ENCODE peak calls at places on chromosomes 16 and 17, in four cellular contexts. T, D, G and E are unnamed samples.

GRCh38 chr17:65987988-65988387 is 203.9 kb downstream of the CEP112 start:
- DNase-seq in T (no peak), D (no peak), G (no peak), E (peak; percentile 26)

GRCh38 chr17:60371818-60372510 is 20.0 kb downstream of the USP32 start:
- DNase-seq in T (no peak), D (no peak), G (no peak), E (no peak)

GRCh38 chr17:67443931-67444597 is 67.0 kb downstream of the PITPNC1 start:
- DNase-seq in T (peak; percentile 80), D (no peak), G (no peak), E (peak; percentile 87)

GRCh38 chr16:84844049-84844350 is 24.2 kb downstream of the CRISPLD2 start:
- DNase-seq in T (peak; percentile 93), D (no peak), G (peak; percentile 55), E (peak; percentile 46)

GRCh38 chr16:58098207-58099096 is 30.7 kb downstream of the CFAP20 start:
- DNase-seq in T (peak; percentile 54), D (no peak), G (no peak), E (peak; percentile 67)

GRCh38 chr16:67713647-67714273 is 5.4 kb downstream of the GFOD2 start:
- DNase-seq in T (no peak), D (no peak), G (no peak), E (no peak)

GRCh38 chr16:76335187-76335974 is 58.2 kb downstream of the CNTNAP4 start:
- DNase-seq in T (no peak), D (no peak), G (no peak), E (no peak)

GRCh38 chr17:71163121-71163812 is 957.6 kb upstream of the SOX9 start:
- DNase-seq in T (no peak), D (no peak), G (peak; percentile 53), E (no peak)

GRCh38 chr17:13160281-13160680 is 142.5 kb upstream of the ELAC2 start:
- DNase-seq in T (no peak), D (no peak), G (no peak), E (peak; percentile 37)

GRCh38 chr17:3845361-3845753 is 689 bp downstream of the NCBP3 start:
- DNase-seq in T (no peak), D (peak; percentile 28), G (no peak), E (peak; percentile 15)

GRCh38 chr17:72004476-72005331 is 116.1 kb upstream of the SOX9 start:
- DNase-seq in T (no peak), D (no peak), G (no peak), E (peak; percentile 51)

GRCh38 chr17:70345061-70345460 is 175.7 kb downstream of the KCNJ2 start:
- DNase-seq in T (no peak), D (no peak), G (no peak), E (no peak)

GRCh38 chr17:18377437-18378204 is at the start of gene EVPLL:
- DNase-seq in T (peak; percentile 70), D (peak; percentile 17), G (no peak), E (peak; percentile 30)

GRCh38 chr17:44736551-44737240 is 22.1 kb upstream of the ADAM11 start:
- DNase-seq in T (no peak), D (no peak), G (no peak), E (no peak)

GRCh38 chr17:21096874-21097273 is 29.9 kb upstream of the DHRS7B start:
- DNase-seq in T (no peak), D (no peak), G (no peak), E (no peak)
- H3K4me3 ChIP-seq in T (no peak overlapping the region), D (no peak overlapping the region), G (no peak overlapping the region), E (no peak overlapping the region)

DNA sequence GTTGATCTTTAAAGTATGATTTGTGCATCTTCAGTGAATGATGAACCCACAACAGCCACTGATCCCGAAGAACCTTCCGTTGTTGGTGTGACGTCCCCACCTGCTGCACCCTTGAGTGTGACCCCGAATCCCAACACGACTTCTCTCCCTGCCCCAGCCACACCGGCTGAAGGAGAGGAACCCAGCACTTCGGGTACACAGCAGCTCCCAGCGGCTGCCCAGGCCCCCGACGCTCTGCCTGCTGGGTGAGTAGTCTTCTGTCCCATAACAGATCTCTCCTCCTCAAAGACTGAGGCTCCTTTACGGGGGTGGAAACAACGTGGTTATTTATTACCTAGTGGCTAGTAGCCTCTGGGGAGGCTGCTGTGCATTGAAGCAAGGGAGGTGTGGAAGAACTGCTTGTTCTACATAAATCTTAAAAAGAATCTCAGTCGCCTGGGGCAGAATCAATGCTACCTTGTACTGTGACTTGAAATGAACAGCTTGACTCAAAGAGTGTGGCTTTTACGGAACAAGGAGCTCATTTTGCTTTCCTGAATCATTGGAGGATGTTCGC is 63.1 kb upstream of the CLEC18A start:
- DNase-seq in T (no peak), D (no peak), G (no peak), E (no peak)
- H3K4me3 ChIP-seq in T (no peak overlapping the region), D (no peak overlapping the region), G (no peak overlapping the region), E (no peak overlapping the region)

DNA sequence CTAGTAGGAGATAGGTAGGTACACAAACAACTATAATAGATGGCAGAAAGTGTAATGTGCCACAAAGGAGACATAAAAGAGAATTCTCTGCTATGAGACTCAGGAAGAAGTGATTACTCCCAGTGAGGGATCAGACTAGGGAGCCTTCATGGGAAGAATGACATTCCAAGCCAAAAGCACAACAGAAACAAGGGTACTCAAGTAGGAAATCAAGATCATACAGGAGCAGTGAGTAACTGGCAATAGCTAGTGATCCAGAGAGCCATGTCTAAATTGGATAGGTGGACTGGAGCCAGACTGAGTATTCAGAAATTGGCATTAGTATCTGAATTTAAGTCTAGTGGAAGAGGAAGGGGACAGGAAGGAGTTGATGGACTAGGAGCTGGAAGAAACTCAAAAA is 10.7 kb downstream of the RFFL start:
- DNase-seq in T (no peak), D (no peak), G (no peak), E (no peak)
- H3K4me3 ChIP-seq in T (no peak overlapping the region), D (no peak overlapping the region), G (no peak overlapping the region), E (no peak overlapping the region)

GRCh38 chr16:17743158-17743557 is 272.4 kb upstream of the XYLT1 start:
- DNase-seq in T (no peak), D (no peak), G (no peak), E (no peak)

GRCh38 chr16:17747357-17747756 is 276.6 kb upstream of the XYLT1 start:
- DNase-seq in T (no peak), D (no peak), G (no peak), E (no peak)

GRCh38 chr16:17743578-17743977 is 272.8 kb upstream of the XYLT1 start:
- DNase-seq in T (no peak), D (no peak), G (no peak), E (no peak)

GRCh38 chr16:17748005-17748719 is 277.4 kb upstream of the XYLT1 start:
- DNase-seq in T (no peak), D (no peak), G (no peak), E (no peak)

GRCh38 chr16:17744903-17745581 is 274.3 kb upstream of the XYLT1 start:
- DNase-seq in T (no peak), D (no peak), G (no peak), E (no peak)
- H3K4me3 ChIP-seq in T (peak overlapping the region; percentile 49), D (no peak overlapping the region), G (no peak overlapping the region), E (no peak overlapping the region)

DNA sequence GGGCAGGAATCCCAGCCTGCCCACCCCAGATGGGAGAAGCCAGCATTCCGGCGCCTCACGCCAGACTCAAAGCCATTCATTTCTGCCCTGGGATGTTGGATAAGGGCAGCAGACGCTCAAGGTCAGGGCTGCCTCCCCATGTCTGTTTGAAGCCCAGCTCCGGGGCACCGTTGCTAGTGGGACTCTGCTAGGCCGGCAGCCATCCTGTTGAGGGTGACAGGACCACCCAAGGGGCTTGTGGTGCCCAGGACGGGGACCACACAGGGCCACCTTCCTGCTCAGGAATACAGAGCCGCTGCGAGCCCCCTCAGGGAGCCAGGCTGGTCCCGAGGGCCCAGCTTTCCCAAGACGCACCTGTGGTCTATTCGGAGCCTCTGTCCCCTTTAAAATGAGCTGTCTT is 101.7 kb upstream of the CREBBP start:
- DNase-seq in T (no peak), D (no peak), G (peak; percentile 64), E (no peak)
- H3K4me3 ChIP-seq in T (no peak overlapping the region), D (no peak overlapping the region), G (no peak overlapping the region), E (no peak overlapping the region)

GRCh38 chr16:939311-939710 is 31.5 kb downstream of the LMF1 start:
- DNase-seq in T (no peak), D (no peak), G (no peak), E (no peak)

GRCh38 chr16:937311-937710 is 33.5 kb downstream of the LMF1 start:
- DNase-seq in T (no peak), D (no peak), G (no peak), E (no peak)

GRCh38 chr16:935684-936083 is 35.1 kb downstream of the LMF1 start:
- DNase-seq in T (no peak), D (no peak), G (no peak), E (no peak)

GRCh38 chr16:938136-938535 is 32.6 kb downstream of the LMF1 start:
- DNase-seq in T (no peak), D (no peak), G (peak; percentile 52), E (no peak)

DNA sequence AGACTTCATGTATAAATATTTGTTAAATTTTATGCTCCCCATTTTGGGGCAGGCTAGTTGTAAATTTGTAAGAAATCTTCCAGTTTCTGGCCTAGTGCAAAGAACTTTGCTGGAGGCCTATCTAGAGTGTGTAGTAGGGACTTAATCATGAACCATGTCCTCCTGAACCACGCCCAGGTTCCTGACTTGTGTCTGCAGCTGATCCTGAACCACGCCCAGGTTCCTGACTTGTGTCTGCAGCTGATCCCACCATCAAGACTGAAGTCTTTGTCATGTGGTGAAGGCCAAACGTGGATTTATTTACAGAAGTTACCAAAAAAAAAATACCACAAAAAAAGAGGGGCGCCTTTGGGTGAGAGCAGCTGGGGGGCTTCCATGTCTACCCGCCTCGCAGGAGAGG is 33.1 kb downstream of the LMF1 start:
- DNase-seq in T (no peak), D (no peak), G (no peak), E (no peak)
- H3K4me3 ChIP-seq in T (no peak overlapping the region), D (no peak overlapping the region), G (no peak overlapping the region), E (no peak overlapping the region)

GRCh38 chr17:1996243-1997145 is 28.6 kb downstream of the RTN4RL1 start:
- DNase-seq in T (no peak), D (no peak), G (no peak), E (no peak)

GRCh38 chr17:1999557-2000251 is 25.4 kb downstream of the RTN4RL1 start:
- DNase-seq in T (peak; percentile 78), D (no peak), G (peak; percentile 95), E (peak; percentile 39)

GRCh38 chr17:1997146-1997586 is 28.0 kb downstream of the RTN4RL1 start:
- DNase-seq in T (no peak), D (no peak), G (no peak), E (no peak)

GRCh38 chr17:1997587-1998425 is 27.3 kb downstream of the RTN4RL1 start:
- DNase-seq in T (no peak), D (no peak), G (peak; percentile 96), E (peak; percentile 12)

DNA sequence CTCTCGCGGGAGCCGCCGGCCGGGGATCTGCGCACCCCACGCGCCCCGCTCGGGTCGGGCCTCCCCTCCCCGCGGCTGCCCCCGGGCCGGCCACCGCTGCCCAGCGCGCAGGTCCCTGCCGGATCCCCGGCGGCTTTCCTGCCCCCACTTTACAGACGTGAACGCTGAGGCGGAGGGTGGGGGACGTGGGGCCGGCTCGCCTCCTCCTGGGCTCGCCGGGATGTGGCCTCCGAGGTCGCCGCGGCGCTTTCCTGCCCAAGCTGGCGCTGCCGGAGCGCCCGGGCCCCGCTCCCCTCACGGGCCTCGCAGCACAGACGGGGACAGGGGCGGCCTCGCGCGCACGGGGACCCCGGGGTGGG is 26.7 kb downstream of the RTN4RL1 start:
- DNase-seq in T (no peak), D (no peak), G (peak; percentile 87), E (peak; percentile 8)
- H3K4me3 ChIP-seq in T (peak overlapping the region; percentile 63), D (peak overlapping the region; percentile 15), G (peak overlapping the region; percentile 15), E (no peak overlapping the region)

GRCh38 chr17:15261818-15262290 is 3.3 kb downstream of the PMP22 start:
- DNase-seq in T (no peak), D (no peak), G (no peak), E (peak; percentile 44)
- H3K4me3 ChIP-seq in T (peak overlapping the region; percentile 71), D (peak overlapping the region; percentile 42), G (peak overlapping the region; percentile 33), E (peak overlapping the region; percentile 98)

GRCh38 chr16:68740628-68741346 is 3.7 kb downstream of the CDH1 start:
- DNase-seq in T (no peak), D (no peak), G (no peak), E (no peak)
- H3K4me3 ChIP-seq in T (no peak overlapping the region), D (no peak overlapping the region), G (no peak overlapping the region), E (no peak overlapping the region)